ENCODE peak calls at places on chromosomes 4 and X, in nine cellular contexts. W, D, X, J, Z, F, H, B and V are unnamed samples. For H3K27me3 and H3K4me1, the result is how much of the 10 kb centered on the place peaks cover.

GRCh38 chrX:71579990-71580380 is 1.7 kb downstream of the GCNA start:
- DNase-seq in W (no peak), F (no peak), H (no peak), X (no peak), D (no peak), J (no peak), B (no peak), Z (no peak), V (no peak)

GRCh38 chrX:47235691-47236103 is 2.9 kb downstream of the USP11 start:
- DNase-seq in H (no peak), Z (no peak), F (no peak), W (no peak), J (no peak), B (no peak), X (no peak), D (no peak), V (no peak)

GRCh38 chr4:16685536-16685935 is 212.9 kb downstream of the LDB2 start:
- DNase-seq in Z (no peak), J (no peak), W (no peak), B (no peak), H (no peak), D (no peak), X (no peak), F (no peak), V (no peak)

GRCh38 chrX:40082447-40083119 is 15.2 kb downstream of the BCOR start:
- DNase-seq in H (no peak), J (no peak), Z (no peak), F (no peak), X (no peak), D (no peak), B (no peak), W (no peak), V (no peak)

GRCh38 chrX:130799393-130799792 is 103.6 kb downstream of the ENOX2 start:
- DNase-seq in J (no peak), H (no peak), B (no peak), F (no peak), Z (no peak), W (no peak), X (no peak), D (no peak), V (no peak)

GRCh38 chr4:18756661-18757060 is 735.1 kb upstream of the LCORL start:
- DNase-seq in H (no peak), F (no peak), J (no peak), Z (no peak), X (no peak), B (no peak), W (no peak), D (no peak), V (no peak)

GRCh38 chrX:149715468-149715867 is 3.6 kb downstream of the MAGEA11 start:
- DNase-seq in W (no peak), J (no peak), H (no peak), X (peak), B (no peak), Z (no peak), F (no peak), D (no peak), V (no peak)

GRCh38 chr4:128527356-128527755 is 239.7 kb upstream of the PGRMC2 start:
- DNase-seq in F (no peak), H (no peak), X (no peak), W (no peak), J (no peak), Z (no peak), D (no peak), B (no peak), V (no peak)

GRCh38 chr4:122218762-122219161 is 66.6 kb downstream of the BLTP1 start:
- DNase-seq in X (no peak), D (no peak), F (no peak), J (no peak), W (no peak), B (no peak), H (no peak), Z (no peak), V (no peak)

GRCh38 chr4:174256277-174256713 is 27.2 kb downstream of the FBXO8 start:
- DNase-seq in H (no peak), B (no peak), W (no peak), X (no peak), D (no peak), J (no peak), F (no peak), Z (no peak), V (no peak)

GRCh38 chr4:2570551-2571222 is 34.2 kb downstream of the FAM193A start:
- DNase-seq in D (no peak), X (no peak), F (no peak), H (no peak), J (no peak), W (no peak), B (no peak), Z (peak), V (peak)

GRCh38 chr4:1052231-1052671 is 40.8 kb downstream of the FGFRL1 start:
- DNase-seq in Z (no peak), D (no peak), X (peak), H (peak), F (no peak), W (peak), J (peak), B (no peak), V (no peak)

GRCh38 chr4:172356002-172356401 is 542.8 kb downstream of the GALNTL6 start:
- DNase-seq in W (no peak), J (no peak), D (no peak), Z (no peak), X (no peak), H (no peak), F (no peak), B (no peak), V (no peak)

GRCh38 chrX:41472231-41472815 is 25.2 kb downstream of the NYX start:
- DNase-seq in H (no peak), Z (no peak), W (no peak), F (no peak), B (peak), D (no peak), X (no peak), J (no peak), V (no peak)

GRCh38 chr4:18227880-18228279 is 206.3 kb upstream of the LCORL start:
- DNase-seq in F (no peak), X (no peak), D (no peak), J (no peak), W (no peak), H (no peak), B (no peak), Z (no peak), V (no peak)

GRCh38 chr4:67452100-67452887 is 93.0 kb downstream of the CENPC start:
- DNase-seq in Z (no peak), W (no peak), J (no peak), F (no peak), H (no peak), B (no peak), X (no peak), D (no peak), V (no peak)

GRCh38 chr4:48262926-48263325 is 6.7 kb downstream of the TEC start:
- DNase-seq in X (no peak), J (peak), H (no peak), Z (no peak), B (no peak), W (no peak), D (no peak), F (no peak), V (no peak)

GRCh38 chr4:3442959-3443749 is 1.4 kb downstream of the HGFAC start:
- DNase-seq in Z (no peak), H (peak), J (peak), W (peak), X (no peak), F (no peak), B (no peak), D (peak), V (peak)

GRCh38 chrX:150569155-150569477 is 695 bp downstream of the MTM1 start:
- DNase-seq in J (no peak), D (no peak), W (peak), Z (peak), H (no peak), F (no peak), X (no peak), B (no peak), V (peak)

GRCh38 chr4:56870927-56871326 is 36.8 kb upstream of the REST start:
- DNase-seq in H (no peak), Z (no peak), J (no peak), X (no peak), D (no peak), F (no peak), W (no peak), B (no peak), V (no peak)

GRCh38 chr4:27692098-27692679 is 831.5 kb downstream of the STIM2 start:
- DNase-seq in J (no peak), H (peak), D (no peak), W (no peak), F (no peak), B (peak), Z (no peak), X (no peak), V (no peak)

GRCh38 chr4:124846306-124846705 is 133.8 kb upstream of the ANKRD50 start:
- DNase-seq in F (no peak), W (no peak), X (no peak), H (no peak), D (no peak), Z (no peak), J (no peak), B (no peak), V (no peak)

GRCh38 chr4:13528823-13529129 is 15.5 kb downstream of the NKX3-2 start:
- DNase-seq in H (no peak), J (no peak), D (no peak), F (no peak), B (no peak), X (no peak), W (no peak), Z (no peak), V (no peak)
- H3K27me3 ChIP-seq in H (half or more), J (half or more), D (half or more), F (under half), B (under half), X (under half), W (under half), Z (half or more), V (half or more)

GRCh38 chrX:17713288-17713687 is 24.0 kb upstream of the SCML1 start:
- DNase-seq in Z (no peak), W (no peak), H (no peak), J (no peak), B (no peak), F (no peak), D (no peak), X (no peak), V (no peak)
- TF ChIP-seq CTCF in Z (no peak), W (no peak), H (no peak), J (no peak), B (no peak), F (no peak), D (no peak), X (no peak), V (no peak)

DNA sequence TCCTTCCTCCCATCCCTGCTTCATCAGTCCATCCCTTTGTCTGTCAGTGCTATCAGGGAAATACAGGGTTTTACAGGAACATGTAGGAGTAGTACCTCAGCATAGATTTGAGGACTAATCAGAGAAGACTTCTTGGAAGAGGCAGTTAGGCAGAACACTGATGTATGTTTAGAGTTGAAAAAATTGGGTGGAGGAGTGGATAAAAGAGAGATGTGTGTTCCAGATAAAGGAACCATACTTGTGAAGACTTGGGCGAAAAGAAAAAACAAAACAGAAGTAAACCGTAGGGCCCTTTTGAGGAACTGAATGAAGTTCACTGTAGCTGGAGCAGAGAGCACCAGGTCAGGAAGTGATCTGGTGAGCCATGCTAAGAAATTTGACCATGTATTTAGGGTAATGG is 32.2 kb downstream of the AFF1 start:
- DNase-seq in D (no peak), Z (no peak), J (no peak), H (no peak), B (no peak), W (no peak), X (no peak), F (no peak), V (no peak)
- H3K4me1 ChIP-seq in D (under half), Z (half or more), J (under half), H (under half), B (under half), W (under half), X (under half), F (under half), V (half or more)

DNA sequence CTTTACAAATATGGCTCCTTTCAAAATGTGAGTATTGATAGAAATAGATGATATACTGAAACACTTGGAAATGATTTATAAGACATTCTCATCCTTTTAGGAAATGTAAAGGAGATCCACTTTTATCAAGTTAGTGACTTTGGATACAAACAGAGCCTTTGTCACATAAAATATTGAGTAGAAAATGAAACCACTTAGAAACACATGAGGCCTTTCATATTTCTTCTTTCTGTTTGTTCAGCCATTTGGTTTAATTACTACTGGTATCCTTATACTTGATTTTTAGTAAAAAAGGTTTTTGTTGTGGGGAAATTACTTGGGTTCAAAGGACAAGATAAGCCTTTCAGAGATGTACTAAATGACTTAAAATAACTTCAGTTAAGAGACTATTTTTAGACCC is 4.1 kb downstream of the STOX2 start:
- DNase-seq in F (no peak), B (no peak), H (no peak), J (no peak), D (no peak), X (no peak), Z (no peak), W (no peak), V (no peak)
- H3K27me3 ChIP-seq in F (under half), B (under half), H (under half), J (under half), D (under half), X (under half), Z (under half), W (under half), V (under half)

DNA sequence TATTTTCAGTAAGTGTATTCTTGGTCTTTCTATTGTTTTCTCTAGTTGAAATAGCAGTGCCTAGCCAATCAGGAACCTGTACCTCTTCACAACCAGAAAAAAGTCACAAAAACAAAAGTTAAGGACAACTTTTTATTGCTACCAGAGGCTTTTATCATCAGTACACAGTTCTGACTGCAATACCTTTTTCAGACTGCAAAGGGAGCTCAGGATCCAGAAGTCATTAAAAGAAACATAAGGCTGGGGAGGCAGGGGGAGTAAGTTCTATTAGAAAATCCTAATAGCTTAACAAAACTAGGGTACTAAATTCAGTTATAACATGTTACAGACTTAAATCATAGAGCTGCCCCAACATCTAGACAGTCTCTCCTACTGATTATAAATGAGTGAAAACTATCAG is 28.8 kb downstream of the CCNI start:
- DNase-seq in B (no peak), W (no peak), D (no peak), X (no peak), J (no peak), Z (no peak), H (no peak), F (no peak), V (no peak)
- TF ChIP-seq CTCF in B (peak), W (no peak), D (no peak), X (peak), J (no peak), Z (no peak), H (no peak), F (no peak), V (no peak)

GRCh38 chr4:186689476-186689875 is 34.2 kb downstream of the FAT1 start:
- DNase-seq in D (no peak), F (peak), J (no peak), W (no peak), B (no peak), H (no peak), X (peak), Z (peak), V (no peak)
- H3K4me1 ChIP-seq in D (under half), F (under half), J (under half), W (under half), B (half or more), H (under half), X (half or more), Z (under half), V (half or more)

GRCh38 chrX:953879-954482 is 258.5 kb downstream of the CRLF2 start:
- DNase-seq in Z (no peak), B (no peak), H (no peak), W (no peak), D (no peak), J (no peak), F (no peak), X (no peak), V (no peak)

DNA sequence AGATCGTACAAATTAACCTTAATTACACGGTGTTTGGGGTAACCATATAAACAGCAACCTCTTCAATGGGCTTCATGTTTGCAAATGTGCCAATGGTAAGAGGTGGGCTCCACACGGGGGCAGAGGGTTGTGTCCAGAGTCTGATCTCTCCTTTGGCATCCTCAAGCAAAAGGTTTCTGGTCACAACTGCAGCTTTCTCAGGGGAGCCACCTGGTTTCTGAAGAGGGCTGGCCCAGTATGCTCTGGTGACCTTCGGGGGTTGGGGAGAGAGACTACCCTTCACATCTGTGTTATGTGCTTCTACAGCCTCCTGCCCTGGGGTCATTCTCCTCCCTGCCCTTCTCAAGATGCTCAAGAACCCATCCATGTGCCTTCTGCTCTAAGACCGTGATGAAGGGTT is 259.6 kb downstream of the CRLF2 start:
- DNase-seq in D (no peak), B (no peak), J (no peak), W (no peak), H (no peak), X (no peak), F (peak), Z (no peak), V (no peak)
- H3K27me3 ChIP-seq in D (under half), B (under half), J (under half), W (under half), H (under half), X (under half), F (under half), Z (under half), V (under half)

GRCh38 chr4:36243355-36244256 is 708 bp downstream of the ARAP2 start:
- DNase-seq in Z (peak), H (peak), J (no peak), B (no peak), X (peak), F (peak), W (peak), D (peak), V (peak)

GRCh38 chr4:36241771-36242170 is 2.5 kb downstream of the ARAP2 start:
- DNase-seq in H (no peak), Z (no peak), J (no peak), F (no peak), D (no peak), B (no peak), W (no peak), X (no peak), V (no peak)

GRCh38 chr4:36242629-36243354 is 1.5 kb downstream of the ARAP2 start:
- DNase-seq in H (no peak), F (no peak), Z (no peak), B (no peak), X (no peak), D (no peak), J (no peak), W (no peak), V (no peak)

GRCh38 chr4:36249605-36250004 is 5.3 kb upstream of the ARAP2 start:
- DNase-seq in B (no peak), J (no peak), X (no peak), Z (no peak), D (no peak), H (no peak), F (no peak), W (no peak), V (no peak)

DNA sequence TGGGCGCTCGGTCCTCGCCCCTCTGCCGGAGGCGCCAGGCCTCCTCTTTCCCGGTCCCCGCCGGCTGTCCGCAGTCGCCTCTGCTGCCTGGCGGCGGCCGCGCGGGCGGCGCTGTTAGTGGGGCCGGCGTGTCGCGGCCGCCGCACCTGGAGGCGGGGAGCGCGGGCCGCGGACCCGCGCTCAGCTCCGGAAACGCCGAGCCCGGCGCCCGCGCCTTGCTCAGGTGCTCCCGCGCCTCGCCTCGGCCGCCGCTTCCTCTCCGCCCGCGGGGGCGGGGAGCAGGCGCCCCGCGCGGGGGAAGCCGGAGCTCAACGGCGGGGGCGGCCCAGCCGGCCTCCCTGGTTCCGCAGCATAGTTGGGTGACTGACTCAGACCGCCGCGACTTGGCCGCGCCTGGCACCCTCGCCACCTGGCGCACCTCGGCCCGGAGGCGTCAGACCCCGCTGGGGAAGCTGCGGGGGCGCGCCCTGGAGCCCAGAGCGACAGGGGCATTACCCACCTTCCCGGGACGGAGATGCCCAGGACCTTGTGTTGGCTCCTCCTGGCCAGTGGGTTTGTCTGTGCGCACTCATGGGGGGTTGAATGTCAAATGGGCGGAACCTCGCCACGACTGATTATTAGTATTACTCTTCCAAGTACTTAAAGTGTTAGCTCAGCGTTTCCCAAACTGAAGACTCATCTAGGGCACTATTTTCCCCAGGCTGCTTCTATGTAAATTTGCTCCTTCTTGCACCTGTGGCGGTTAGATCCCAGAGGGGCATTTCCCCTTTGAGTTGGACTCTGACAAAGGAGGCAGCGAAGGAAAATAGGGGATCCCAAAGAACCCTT is at the start of gene ARAP2:
- DNase-seq in H (peak), B (peak), Z (peak), X (peak), F (peak), J (no peak), D (peak), W (peak), V (peak)
- TF ChIP-seq CTCF in H (no peak), B (no peak), Z (no peak), X (no peak), F (no peak), J (no peak), D (no peak), W (no peak), V (no peak)

DNA sequence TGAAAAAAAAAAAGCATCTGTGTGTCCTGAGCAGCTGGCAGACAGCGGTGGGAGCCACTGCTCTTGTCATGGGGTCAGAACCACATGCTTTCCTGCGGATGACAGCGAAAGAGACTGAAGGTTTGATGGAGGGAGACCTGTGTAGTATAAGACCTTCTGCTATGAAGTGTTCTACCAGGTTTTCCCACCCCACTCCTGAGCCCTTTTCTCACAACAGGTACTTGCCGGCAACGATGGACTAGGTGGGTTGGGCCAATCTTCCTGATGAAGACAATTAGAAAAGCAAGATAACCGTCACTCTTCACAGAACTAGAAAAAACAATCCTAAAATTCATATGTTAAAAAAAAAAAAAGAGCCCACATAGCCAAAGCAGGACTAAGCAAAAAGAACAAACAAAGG is 107.3 kb downstream of the AFAP1 start:
- DNase-seq in Z (no peak), J (no peak), F (no peak), B (no peak), W (no peak), X (peak), H (no peak), D (no peak), V (no peak)
- H3K4me1 ChIP-seq in Z (under half), J (half or more), F (under half), B (under half), W (under half), X (under half), H (under half), D (under half), V (under half)